ENCODE peak calls at places on chromosomes 6 and 20, in nine cellular contexts. One of them, this sample, is unnamed.

GRCh38 chr6:54588176-54588575 is 258.4 kb upstream of the FAM83B start:
- DNase-seq in BE2C: no peak
- DNase-seq in GM12878: no peak
- DNase-seq in astrocyte of the spinal cord: no peak
- DNase-seq in CD8-positive, alpha-beta memory T cell: no peak
- DNase-seq in ascending aorta: no peak
- DNase-seq in aorta: no peak
- DNase-seq in tibial artery: no peak
- DNase-seq in IMR-90: peak; percentile 6
- DNase-seq in this sample: no peak

GRCh38 chr6:128807577-128807976 is 75.4 kb upstream of the LAMA2 start:
- DNase-seq in BE2C: no peak
- DNase-seq in GM12878: no peak
- DNase-seq in astrocyte of the spinal cord: peak; percentile 74
- DNase-seq in CD8-positive, alpha-beta memory T cell: no peak
- DNase-seq in ascending aorta: no peak
- DNase-seq in aorta: no peak
- DNase-seq in tibial artery: no peak
- DNase-seq in IMR-90: peak; percentile 60
- DNase-seq in this sample: peak; percentile 40

GRCh38 chr6:84019812-84020211 is 13.8 kb upstream of the MRAP2 start:
- DNase-seq in BE2C: no peak
- DNase-seq in GM12878: no peak
- DNase-seq in astrocyte of the spinal cord: no peak
- DNase-seq in CD8-positive, alpha-beta memory T cell: no peak
- DNase-seq in ascending aorta: no peak
- DNase-seq in aorta: no peak
- DNase-seq in tibial artery: no peak
- DNase-seq in IMR-90: no peak
- DNase-seq in this sample: no peak

GRCh38 chr6:4904461-4904860 is 99.4 kb downstream of the RPP40 start:
- DNase-seq in BE2C: no peak
- DNase-seq in GM12878: no peak
- DNase-seq in astrocyte of the spinal cord: no peak
- DNase-seq in CD8-positive, alpha-beta memory T cell: no peak
- DNase-seq in ascending aorta: no peak
- DNase-seq in aorta: no peak
- DNase-seq in tibial artery: no peak
- DNase-seq in IMR-90: no peak
- DNase-seq in this sample: no peak

GRCh38 chr6:37373822-37374514 is 20.2 kb downstream of the RNF8 start:
- DNase-seq in BE2C: no peak
- DNase-seq in GM12878: no peak
- DNase-seq in astrocyte of the spinal cord: peak; percentile 44
- DNase-seq in CD8-positive, alpha-beta memory T cell: no peak
- DNase-seq in ascending aorta: no peak
- DNase-seq in aorta: no peak
- DNase-seq in tibial artery: no peak
- DNase-seq in IMR-90: no peak
- DNase-seq in this sample: no peak

GRCh38 chr6:107658920-107659879 is 164.9 kb downstream of the SCML4 start:
- DNase-seq in BE2C: no peak
- DNase-seq in GM12878: peak; percentile 47
- DNase-seq in astrocyte of the spinal cord: peak; percentile 57
- DNase-seq in CD8-positive, alpha-beta memory T cell: no peak
- DNase-seq in ascending aorta: no peak
- DNase-seq in aorta: no peak
- DNase-seq in tibial artery: no peak
- DNase-seq in IMR-90: peak; percentile 69
- DNase-seq in this sample: no peak

GRCh38 chr6:9131616-9132015 is 696.3 kb upstream of the SLC35B3 start:
- DNase-seq in BE2C: no peak
- DNase-seq in GM12878: no peak
- DNase-seq in astrocyte of the spinal cord: no peak
- DNase-seq in CD8-positive, alpha-beta memory T cell: no peak
- DNase-seq in ascending aorta: no peak
- DNase-seq in aorta: no peak
- DNase-seq in tibial artery: no peak
- DNase-seq in IMR-90: peak; percentile 6
- DNase-seq in this sample: no peak

GRCh38 chr20:57458400-57459160 is 66.4 kb downstream of the CTCFL start:
- DNase-seq in BE2C: no peak
- DNase-seq in GM12878: no peak
- DNase-seq in astrocyte of the spinal cord: no peak
- DNase-seq in CD8-positive, alpha-beta memory T cell: no peak
- DNase-seq in ascending aorta: peak; percentile 85
- DNase-seq in aorta: no peak
- DNase-seq in tibial artery: peak; percentile 89
- DNase-seq in IMR-90: no peak
- DNase-seq in this sample: no peak

GRCh38 chr6:17396256-17396655 is 2.9 kb downstream of the CAP2 start:
- DNase-seq in BE2C: no peak
- DNase-seq in GM12878: no peak
- DNase-seq in astrocyte of the spinal cord: no peak
- DNase-seq in CD8-positive, alpha-beta memory T cell: no peak
- DNase-seq in ascending aorta: no peak
- DNase-seq in aorta: no peak
- DNase-seq in tibial artery: no peak
- DNase-seq in IMR-90: no peak
- DNase-seq in this sample: no peak

GRCh38 chr20:33811763-33812672 is 870 bp downstream of the CHMP4B start:
- DNase-seq in BE2C: peak; percentile 22
- DNase-seq in GM12878: no peak
- DNase-seq in astrocyte of the spinal cord: peak; percentile 83
- DNase-seq in CD8-positive, alpha-beta memory T cell: no peak
- DNase-seq in ascending aorta: peak; percentile 90
- DNase-seq in aorta: peak; percentile 85
- DNase-seq in tibial artery: peak; percentile 88
- DNase-seq in IMR-90: peak; percentile 91
- DNase-seq in this sample: no peak

GRCh38 chr20:34538671-34539123 is 19.8 kb upstream of the MAP1LC3A start:
- DNase-seq in BE2C: peak; percentile 65
- DNase-seq in GM12878: no peak
- DNase-seq in astrocyte of the spinal cord: peak; percentile 31
- DNase-seq in CD8-positive, alpha-beta memory T cell: peak; percentile 47
- DNase-seq in ascending aorta: no peak
- DNase-seq in aorta: no peak
- DNase-seq in tibial artery: no peak
- DNase-seq in IMR-90: peak; percentile 57
- DNase-seq in this sample: no peak

GRCh38 chr6:55445648-55446204 is 118.5 kb downstream of the GFRAL start:
- DNase-seq in BE2C: no peak
- DNase-seq in GM12878: peak; percentile 4
- DNase-seq in astrocyte of the spinal cord: peak; percentile 60
- DNase-seq in CD8-positive, alpha-beta memory T cell: no peak
- DNase-seq in ascending aorta: no peak
- DNase-seq in aorta: no peak
- DNase-seq in tibial artery: no peak
- DNase-seq in IMR-90: peak; percentile 45
- DNase-seq in this sample: peak; percentile 12

GRCh38 chr6:128282956-128283355 is 237.4 kb downstream of the PTPRK start:
- DNase-seq in BE2C: no peak
- DNase-seq in GM12878: no peak
- DNase-seq in astrocyte of the spinal cord: no peak
- DNase-seq in CD8-positive, alpha-beta memory T cell: no peak
- DNase-seq in ascending aorta: no peak
- DNase-seq in aorta: no peak
- DNase-seq in tibial artery: no peak
- DNase-seq in IMR-90: no peak
- DNase-seq in this sample: no peak

GRCh38 chr6:53566755-53567154 is 21.9 kb upstream of the GCLC start:
- DNase-seq in BE2C: no peak
- DNase-seq in GM12878: no peak
- DNase-seq in astrocyte of the spinal cord: no peak
- DNase-seq in CD8-positive, alpha-beta memory T cell: no peak
- DNase-seq in ascending aorta: no peak
- DNase-seq in aorta: no peak
- DNase-seq in tibial artery: no peak
- DNase-seq in IMR-90: no peak
- DNase-seq in this sample: no peak

GRCh38 chr20:58701431-58702160 is 9.0 kb downstream of the NPEPL1 start:
- DNase-seq in BE2C: no peak
- DNase-seq in GM12878: no peak
- DNase-seq in astrocyte of the spinal cord: no peak
- DNase-seq in CD8-positive, alpha-beta memory T cell: no peak
- DNase-seq in ascending aorta: no peak
- DNase-seq in aorta: no peak
- DNase-seq in tibial artery: peak; percentile 60
- DNase-seq in IMR-90: no peak
- DNase-seq in this sample: no peak

GRCh38 chr6:49030621-49031020 is 432.4 kb downstream of the MMUT start:
- DNase-seq in BE2C: no peak
- DNase-seq in GM12878: no peak
- DNase-seq in astrocyte of the spinal cord: peak; percentile 59
- DNase-seq in CD8-positive, alpha-beta memory T cell: no peak
- DNase-seq in ascending aorta: no peak
- DNase-seq in aorta: no peak
- DNase-seq in tibial artery: no peak
- DNase-seq in IMR-90: no peak
- DNase-seq in this sample: no peak

GRCh38 chr20:50810842-50811241 is 16.0 kb downstream of the BCAS4 start:
- DNase-seq in BE2C: no peak
- DNase-seq in GM12878: no peak
- DNase-seq in astrocyte of the spinal cord: no peak
- DNase-seq in CD8-positive, alpha-beta memory T cell: no peak
- DNase-seq in ascending aorta: no peak
- DNase-seq in aorta: no peak
- DNase-seq in tibial artery: no peak
- DNase-seq in IMR-90: no peak
- DNase-seq in this sample: no peak

GRCh38 chr20:61045876-61046585 is 206.0 kb upstream of the CDH4 start:
- DNase-seq in BE2C: no peak
- DNase-seq in GM12878: no peak
- DNase-seq in astrocyte of the spinal cord: no peak
- DNase-seq in CD8-positive, alpha-beta memory T cell: no peak
- DNase-seq in ascending aorta: no peak
- DNase-seq in aorta: no peak
- DNase-seq in tibial artery: peak; percentile 9
- DNase-seq in IMR-90: no peak
- DNase-seq in this sample: no peak

GRCh38 chr6:21595265-21595950 is 1.9 kb downstream of the SOX4 start:
- DNase-seq in BE2C: peak; percentile 33
- DNase-seq in GM12878: no peak
- DNase-seq in astrocyte of the spinal cord: peak; percentile 35
- DNase-seq in CD8-positive, alpha-beta memory T cell: peak; percentile 36
- DNase-seq in ascending aorta: peak; percentile 75
- DNase-seq in aorta: peak; percentile 56
- DNase-seq in tibial artery: peak; percentile 69
- DNase-seq in IMR-90: no peak
- DNase-seq in this sample: no peak

DNA sequence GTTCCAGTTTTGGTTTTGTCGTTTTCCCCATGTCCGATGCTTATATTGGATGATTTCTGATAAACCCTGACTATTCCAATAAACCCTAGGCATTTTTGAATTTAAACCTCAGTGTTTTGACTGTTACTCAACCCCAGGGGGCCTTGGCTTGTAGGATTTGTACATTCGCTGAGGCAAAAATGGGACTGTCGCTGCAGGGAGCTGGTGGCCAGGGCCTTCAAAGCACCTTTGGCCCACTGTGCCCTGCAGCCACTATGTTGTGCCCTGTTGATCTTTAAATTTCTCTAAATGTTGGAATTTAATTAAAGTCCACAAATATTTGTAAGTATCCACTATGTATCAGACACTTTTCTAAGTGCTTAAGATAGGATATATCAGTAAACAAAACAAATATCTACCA is 9.5 kb upstream of the NOL7 start:
- DNase-seq in BE2C: no peak
- DNase-seq in GM12878: no peak
- DNase-seq in astrocyte of the spinal cord: no peak
- DNase-seq in CD8-positive, alpha-beta memory T cell: no peak
- DNase-seq in ascending aorta: no peak
- DNase-seq in aorta: no peak
- DNase-seq in tibial artery: no peak
- DNase-seq in IMR-90: no peak
- DNase-seq in this sample: no peak
- H3K4me3 ChIP-seq in BE2C: no peak overlapping the region
- H3K4me3 ChIP-seq in GM12878: no peak overlapping the region
- H3K4me3 ChIP-seq in astrocyte of the spinal cord: no peak overlapping the region
- H3K4me3 ChIP-seq in CD8-positive, alpha-beta memory T cell: no peak overlapping the region
- H3K4me3 ChIP-seq in ascending aorta: no peak overlapping the region
- H3K4me3 ChIP-seq in aorta: no peak overlapping the region
- H3K4me3 ChIP-seq in tibial artery: no peak overlapping the region
- H3K4me3 ChIP-seq in IMR-90: no peak overlapping the region
- H3K4me3 ChIP-seq in this sample: no peak overlapping the region

DNA sequence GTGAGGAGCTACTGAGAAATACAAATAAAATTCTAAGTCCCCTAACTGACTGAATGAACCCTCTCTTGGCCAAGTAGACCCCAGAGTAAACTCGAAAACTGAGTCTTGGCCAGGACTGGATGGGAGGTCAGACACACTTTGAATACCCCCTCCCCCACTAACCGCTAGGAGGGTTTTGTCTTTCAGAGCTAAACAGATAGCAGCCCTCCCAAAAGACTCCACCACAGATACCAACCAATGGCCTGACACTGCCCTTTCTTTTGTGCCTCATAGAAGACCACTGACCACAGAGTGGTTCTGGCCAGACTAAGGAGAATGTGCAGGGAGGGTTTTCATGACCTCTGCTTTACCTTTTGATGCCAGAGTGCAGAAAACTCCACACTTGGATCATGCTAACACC is 42.1 kb downstream of the SPACA1 start:
- DNase-seq in BE2C: no peak
- DNase-seq in GM12878: no peak
- DNase-seq in astrocyte of the spinal cord: no peak
- DNase-seq in CD8-positive, alpha-beta memory T cell: no peak
- DNase-seq in ascending aorta: no peak
- DNase-seq in aorta: no peak
- DNase-seq in tibial artery: no peak
- DNase-seq in IMR-90: no peak
- DNase-seq in this sample: no peak
- H3K4me3 ChIP-seq in BE2C: no peak overlapping the region
- H3K4me3 ChIP-seq in GM12878: no peak overlapping the region
- H3K4me3 ChIP-seq in astrocyte of the spinal cord: no peak overlapping the region
- H3K4me3 ChIP-seq in CD8-positive, alpha-beta memory T cell: no peak overlapping the region
- H3K4me3 ChIP-seq in ascending aorta: no peak overlapping the region
- H3K4me3 ChIP-seq in aorta: no peak overlapping the region
- H3K4me3 ChIP-seq in tibial artery: no peak overlapping the region
- H3K4me3 ChIP-seq in IMR-90: no peak overlapping the region
- H3K4me3 ChIP-seq in this sample: no peak overlapping the region

GRCh38 chr6:157445277-157445676 is 64.3 kb downstream of the ZDHHC14 start:
- DNase-seq in BE2C: no peak
- DNase-seq in GM12878: no peak
- DNase-seq in astrocyte of the spinal cord: no peak
- DNase-seq in CD8-positive, alpha-beta memory T cell: no peak
- DNase-seq in ascending aorta: no peak
- DNase-seq in aorta: no peak
- DNase-seq in tibial artery: no peak
- DNase-seq in IMR-90: no peak
- DNase-seq in this sample: no peak
- H3K4me3 ChIP-seq in BE2C: no peak overlapping the region
- H3K4me3 ChIP-seq in GM12878: no peak overlapping the region
- H3K4me3 ChIP-seq in astrocyte of the spinal cord: no peak overlapping the region
- H3K4me3 ChIP-seq in CD8-positive, alpha-beta memory T cell: no peak overlapping the region
- H3K4me3 ChIP-seq in ascending aorta: no peak overlapping the region
- H3K4me3 ChIP-seq in aorta: no peak overlapping the region
- H3K4me3 ChIP-seq in tibial artery: peak overlapping the region; percentile 9
- H3K4me3 ChIP-seq in IMR-90: no peak overlapping the region
- H3K4me3 ChIP-seq in this sample: no peak overlapping the region

DNA sequence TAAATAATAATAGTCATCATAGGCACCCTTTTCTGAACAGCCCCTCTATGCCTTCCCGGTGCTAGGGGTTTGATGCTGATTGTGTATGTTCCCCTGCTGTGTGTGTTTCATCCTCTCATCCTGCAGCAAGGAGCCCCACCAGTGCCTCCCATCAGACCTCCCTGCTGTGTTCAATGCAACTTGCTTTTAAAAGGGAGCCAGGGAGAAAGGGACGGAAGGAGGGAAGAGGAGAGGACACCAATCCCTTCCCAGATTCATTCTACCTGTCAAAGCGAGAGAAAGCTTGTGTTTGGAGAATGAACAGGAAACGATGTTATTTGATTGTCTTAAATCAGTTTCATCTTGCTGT is 259.2 kb downstream of the ADGB start:
- DNase-seq in BE2C: peak; percentile 52
- DNase-seq in GM12878: no peak
- DNase-seq in astrocyte of the spinal cord: no peak
- DNase-seq in CD8-positive, alpha-beta memory T cell: no peak
- DNase-seq in ascending aorta: no peak
- DNase-seq in aorta: no peak
- DNase-seq in tibial artery: no peak
- DNase-seq in IMR-90: no peak
- DNase-seq in this sample: no peak
- H3K4me3 ChIP-seq in BE2C: peak overlapping the region; percentile 54
- H3K4me3 ChIP-seq in GM12878: peak overlapping the region; percentile 59
- H3K4me3 ChIP-seq in astrocyte of the spinal cord: peak overlapping the region; percentile 13
- H3K4me3 ChIP-seq in CD8-positive, alpha-beta memory T cell: peak overlapping the region; percentile 41
- H3K4me3 ChIP-seq in ascending aorta: peak overlapping the region; percentile 62
- H3K4me3 ChIP-seq in aorta: no peak overlapping the region
- H3K4me3 ChIP-seq in tibial artery: peak overlapping the region; percentile 46
- H3K4me3 ChIP-seq in IMR-90: no peak overlapping the region
- H3K4me3 ChIP-seq in this sample: no peak overlapping the region

This sample was measured in Jurkat, Clone E6-1.